ENCODE peak calls at places on chromosome 16, in ten cellular contexts. J is cardiac muscle cell, A is PC-3, V is omental fat pad, D is fibroblast of lung, C is cardiac fibroblast, W is H9, E is fibroblast of the aortic adventitia, Z is fibroblast of mammary gland, L is BJ. F is an unnamed sample.

GRCh38 chr16:88973007-88973410 is 4.0 kb downstream of the CBFA2T3 start:
- DNase-seq in J (no peak), A (no peak), V (no peak), D (no peak), C (no peak), W (peak), E (no peak), Z (no peak), L (no peak), F (no peak)

GRCh38 chr16:58814348-58814801 is 80.3 kb upstream of the GOT2 start:
- DNase-seq in J (peak), A (peak), V (no peak), D (peak), C (peak), W (peak), E (peak), Z (peak), L (peak), F (peak)

GRCh38 chr16:50680907-50681885 is at the start of gene SNX20:
- DNase-seq in J (no peak), A (no peak), V (no peak), D (no peak), C (no peak), W (no peak), E (no peak), Z (no peak), L (no peak), F (no peak)

GRCh38 chr16:3687792-3688191 is 29.5 kb downstream of the TRAP1 start:
- DNase-seq in J (no peak), A (no peak), V (no peak), D (no peak), C (no peak), W (no peak), E (no peak), Z (no peak), L (no peak), F (no peak)

GRCh38 chr16:20878682-20879147 is 21.4 kb downstream of the DCUN1D3 start:
- DNase-seq in J (no peak), A (no peak), V (no peak), D (no peak), C (no peak), W (no peak), E (no peak), Z (no peak), L (no peak), F (no peak)

GRCh38 chr16:11257131-11257938 is 1.3 kb upstream of the SOCS1 start:
- DNase-seq in J (peak), A (peak), V (no peak), D (peak), C (peak), W (peak), E (peak), Z (peak), L (no peak), F (peak)

GRCh38 chr16:51168755-51169154 is 17.7 kb upstream of the SALL1 start:
- DNase-seq in J (no peak), A (no peak), V (no peak), D (no peak), C (no peak), W (no peak), E (no peak), Z (no peak), L (no peak), F (no peak)

GRCh38 chr16:75044800-75045361 is 46.1 kb downstream of the ZNRF1 start:
- DNase-seq in J (peak), A (no peak), V (no peak), D (peak), C (peak), W (no peak), E (peak), Z (peak), L (peak), F (no peak)

GRCh38 chr16:35188288-35189155 is 1729.1 kb downstream of the TP53TG3F start:
- DNase-seq in J (no peak), A (no peak), V (no peak), D (no peak), C (no peak), W (no peak), E (no peak), Z (no peak), L (no peak), F (no peak)

GRCh38 chr16:50603206-50604064 is 55.2 kb downstream of the NKD1 start:
- DNase-seq in J (peak), A (no peak), V (no peak), D (peak), C (peak), W (no peak), E (peak), Z (peak), L (no peak), F (no peak)

GRCh38 chr16:27444015-27444414 is 42.0 kb downstream of the IL21R start:
- DNase-seq in J (peak), A (no peak), V (no peak), D (peak), C (peak), W (no peak), E (peak), Z (peak), L (no peak), F (no peak)

GRCh38 chr16:27722892-27723450 is 173.0 kb downstream of the KATNIP start:
- DNase-seq in J (no peak), A (no peak), V (no peak), D (no peak), C (no peak), W (no peak), E (no peak), Z (no peak), L (no peak), F (no peak)

GRCh38 chr16:47311738-47312505 is 148.9 kb downstream of the ITFG1 start:
- DNase-seq in J (peak), A (peak), V (no peak), D (peak), C (peak), W (peak), E (peak), Z (peak), L (no peak), F (no peak)

GRCh38 chr16:59370717-59371116 is 636.6 kb upstream of the GOT2 start:
- DNase-seq in J (no peak), A (no peak), V (no peak), D (no peak), C (no peak), W (no peak), E (no peak), Z (no peak), L (no peak), F (no peak)

GRCh38 chr16:30896890-30897730 is 696 bp downstream of the CTF1 start:
- DNase-seq in J (peak), A (peak), V (peak), D (peak), C (peak), W (peak), E (peak), Z (peak), L (peak), F (peak)

GRCh38 chr16:75566889-75567255 is 693 bp downstream of the GABARAPL2 start:
- DNase-seq in J (no peak), A (no peak), V (no peak), D (peak), C (no peak), W (no peak), E (no peak), Z (no peak), L (no peak), F (peak)

GRCh38 chr16:30046178-30046577 is 15.1 kb upstream of the TLCD3B start:
- DNase-seq in J (no peak), A (no peak), V (no peak), D (no peak), C (no peak), W (no peak), E (no peak), Z (no peak), L (no peak), F (no peak)

GRCh38 chr16:87740441-87740840 is 25.3 kb downstream of the KLHDC4 start:
- DNase-seq in J (peak), A (no peak), V (no peak), D (peak), C (no peak), W (no peak), E (peak), Z (peak), L (no peak), F (no peak)

GRCh38 chr16:12231666-12232065 is 255.1 kb downstream of the SNX29 start:
- DNase-seq in J (no peak), A (peak), V (no peak), D (peak), C (no peak), W (no peak), E (peak), Z (peak), L (peak), F (no peak)

DNA sequence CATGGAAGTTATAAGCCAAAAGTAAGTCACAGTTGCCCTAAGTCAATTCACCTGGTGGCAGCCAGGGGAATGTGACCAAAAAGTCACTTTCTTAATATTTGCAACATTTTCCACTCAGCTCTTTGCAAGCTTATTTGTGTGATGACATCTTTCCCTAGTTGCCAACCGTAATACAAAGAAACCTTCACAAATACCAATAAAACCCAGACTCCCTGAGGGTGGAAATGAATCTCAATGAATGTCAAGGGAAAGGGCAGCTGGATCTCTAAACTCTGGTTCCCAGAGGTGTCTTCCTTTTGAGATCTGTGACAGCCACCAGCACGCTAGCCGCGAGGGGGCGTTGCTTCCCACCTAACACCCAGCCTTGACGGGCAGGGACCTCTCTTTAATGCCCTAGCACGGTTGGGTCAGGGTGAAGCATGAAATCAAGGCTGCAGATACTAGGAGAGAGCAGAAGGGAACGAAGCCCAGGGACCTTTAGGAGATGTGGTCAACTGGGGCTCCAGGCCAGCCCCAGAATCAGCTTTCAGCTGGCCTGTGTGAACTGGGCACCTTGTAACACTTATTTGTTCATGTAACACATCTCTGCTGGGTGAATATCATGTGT is 82.2 kb downstream of the CMC2 start:
- DNase-seq in J (peak), A (peak), V (peak), D (peak), C (peak), W (peak), E (peak), Z (peak), L (no peak), F (peak)
- TF ChIP-seq CTCF in J (peak), A (peak), V (no peak), D (peak), C (peak), W (peak), E (peak), Z (peak), L (peak), F (peak)

DNA sequence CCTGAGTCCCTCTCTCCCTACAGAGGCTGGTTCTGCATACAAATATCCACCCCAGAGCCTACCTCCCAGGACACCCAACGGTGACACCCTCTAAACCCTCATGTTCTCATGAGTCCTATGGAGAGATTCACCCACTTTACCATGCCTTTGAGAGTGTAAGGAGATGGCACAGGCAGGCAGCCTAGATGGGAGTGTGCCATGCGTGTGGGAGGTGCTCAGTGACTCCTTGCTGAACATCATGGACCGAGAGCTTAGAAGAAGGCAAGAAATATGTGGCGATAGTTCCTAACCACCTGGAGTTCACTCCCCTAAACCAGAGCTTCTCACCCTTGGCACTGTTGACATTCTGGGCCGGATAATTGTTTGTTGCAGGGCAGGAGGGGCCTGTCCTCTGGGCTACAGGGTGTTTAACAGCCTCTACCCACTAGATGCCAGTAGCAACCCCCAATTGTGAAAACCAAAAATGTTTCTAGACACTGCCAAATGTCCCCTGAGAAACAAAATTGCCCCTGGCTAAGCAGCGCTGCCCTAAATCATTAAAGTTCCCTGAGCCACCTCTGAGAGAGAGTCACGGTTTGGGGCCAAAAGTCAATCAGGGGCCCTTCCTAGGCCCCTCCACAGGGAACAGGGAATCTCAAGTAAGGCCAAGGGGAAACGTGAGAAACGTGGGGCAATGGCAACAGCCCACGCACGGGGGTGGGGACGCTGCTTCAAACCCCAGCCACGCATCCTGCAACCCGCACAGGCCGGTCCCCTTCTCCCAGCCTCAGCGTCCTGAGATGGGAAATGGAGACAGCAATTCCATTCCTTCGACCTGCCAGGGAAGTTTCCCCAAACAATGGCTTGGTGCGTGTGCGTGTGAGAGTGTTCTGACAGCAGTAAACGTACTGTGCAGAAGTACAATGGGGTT is 66.8 kb downstream of the C16orf78 start:
- DNase-seq in J (no peak), A (no peak), V (no peak), D (no peak), C (no peak), W (no peak), E (no peak), Z (no peak), L (no peak), F (no peak)
- TF ChIP-seq CTCF in J (no peak), A (no peak), V (no peak), D (no peak), C (no peak), W (peak), E (no peak), Z (no peak), L (no peak), F (no peak)

DNA sequence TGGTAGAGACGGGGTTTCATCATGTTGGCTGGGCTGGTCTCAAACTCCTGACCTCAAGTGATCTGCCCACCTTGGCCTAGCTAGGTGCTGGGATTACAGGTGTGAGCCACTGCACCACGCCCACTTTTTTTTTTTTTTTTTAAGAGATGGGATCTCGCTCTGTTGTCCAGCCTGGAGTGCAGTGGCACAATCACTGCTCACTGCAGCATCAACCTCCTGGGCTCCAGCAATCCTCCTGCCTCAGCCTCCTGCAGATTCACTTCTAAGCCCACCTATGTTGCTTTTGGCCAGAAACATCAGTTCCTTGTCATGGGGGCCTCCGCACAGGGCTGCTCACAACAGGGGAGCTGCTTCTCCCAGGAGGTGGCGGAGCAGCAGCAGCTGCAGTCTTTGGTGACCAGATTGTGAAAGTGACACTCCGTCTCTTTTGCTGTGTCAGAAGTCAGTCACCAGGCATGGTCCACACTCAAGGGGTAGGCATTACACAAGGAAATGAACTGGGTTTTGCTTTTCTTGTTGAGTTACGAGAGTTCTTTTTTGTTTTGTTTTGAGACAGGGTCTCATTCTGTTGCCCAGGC is 4.5 kb upstream of the NME4 start:
- DNase-seq in J (no peak), A (no peak), V (no peak), D (no peak), C (no peak), W (no peak), E (no peak), Z (no peak), L (no peak), F (no peak)
- TF ChIP-seq CTCF in J (no peak), A (no peak), V (no peak), D (no peak), C (no peak), W (no peak), E (no peak), Z (no peak), L (no peak), F (no peak)

DNA sequence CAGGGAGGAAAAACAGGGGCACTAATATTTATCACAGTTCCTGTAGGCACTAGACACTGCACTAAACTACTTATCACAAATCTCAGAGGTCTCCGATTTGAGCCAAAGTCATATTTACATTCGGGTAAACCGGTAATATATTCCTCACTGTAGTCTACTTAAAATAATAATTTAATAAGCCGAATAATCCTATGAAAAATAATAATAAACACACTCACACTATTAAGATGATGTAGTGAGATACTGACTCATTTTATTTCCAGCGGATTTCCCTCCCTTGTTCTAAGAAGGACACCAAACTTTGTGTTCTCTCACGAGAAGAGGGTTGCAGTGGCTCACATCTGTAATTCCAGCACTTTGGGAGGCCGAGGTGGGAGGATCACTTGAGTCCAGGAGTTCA is 36.6 kb upstream of the TNRC6A start:
- DNase-seq in J (no peak), A (no peak), V (no peak), D (no peak), C (no peak), W (no peak), E (no peak), Z (no peak), L (no peak), F (no peak)
- TF ChIP-seq CTCF in J (no peak), A (no peak), V (no peak), D (no peak), C (no peak), W (no peak), E (no peak), Z (no peak), L (no peak), F (no peak)

DNA sequence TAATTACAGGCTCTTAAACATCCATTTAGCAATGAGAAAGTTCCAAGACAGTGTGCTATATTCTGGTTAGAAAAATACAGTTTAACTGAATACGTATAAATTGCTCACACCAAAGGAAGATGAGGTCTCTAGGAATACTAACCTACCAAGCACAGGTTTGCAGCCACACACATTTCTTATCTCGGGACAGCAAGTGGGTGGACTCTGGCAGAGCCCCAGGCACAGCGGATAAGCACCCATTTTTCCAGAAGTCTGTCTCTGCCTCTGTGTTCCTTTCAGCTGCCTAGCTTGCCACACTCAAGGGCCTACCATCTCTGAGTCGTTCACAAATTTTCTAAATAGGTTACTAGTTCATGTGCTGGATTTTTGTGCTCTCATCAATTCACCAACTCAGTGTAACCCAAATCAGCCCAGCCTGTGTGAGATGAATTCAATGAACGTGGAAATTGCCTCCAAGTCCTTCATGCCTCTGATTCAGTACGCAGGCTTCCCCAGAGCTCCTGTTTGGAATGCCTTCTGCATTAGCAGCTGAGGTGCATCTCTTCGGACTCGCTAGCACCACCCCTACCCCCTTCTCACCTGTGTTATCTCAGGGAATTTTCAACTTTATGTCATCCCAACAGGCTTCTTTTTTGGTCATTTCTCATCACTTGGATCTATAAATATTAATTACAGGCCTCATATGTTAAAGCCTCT is 581.0 kb upstream of the CDH11 start:
- DNase-seq in J (peak), A (no peak), V (no peak), D (peak), C (no peak), W (no peak), E (peak), Z (no peak), L (no peak), F (no peak)
- TF ChIP-seq CTCF in J (no peak), A (no peak), V (no peak), D (no peak), C (no peak), W (no peak), E (no peak), Z (no peak), L (no peak), F (no peak)

GRCh38 chr16:2671741-2672140 is 10.6 kb upstream of the KCTD5 start:
- DNase-seq in J (no peak), A (no peak), V (no peak), D (no peak), C (no peak), W (no peak), E (no peak), Z (no peak), L (no peak), F (no peak)
- TF ChIP-seq CTCF in J (no peak), A (no peak), V (no peak), D (no peak), C (no peak), W (no peak), E (no peak), Z (no peak), L (no peak), F (no peak)

GRCh38 chr16:85419503-85420408 is 193.4 kb upstream of the GSE1 start:
- DNase-seq in J (no peak), A (no peak), V (no peak), D (no peak), C (no peak), W (no peak), E (no peak), Z (no peak), L (no peak), F (peak)

GRCh38 chr16:85421338-85422123 is 191.6 kb upstream of the GSE1 start:
- DNase-seq in J (no peak), A (no peak), V (no peak), D (no peak), C (no peak), W (no peak), E (no peak), Z (no peak), L (no peak), F (peak)

GRCh38 chr16:85420501-85421337 is 192.4 kb upstream of the GSE1 start:
- DNase-seq in J (peak), A (peak), V (no peak), D (peak), C (peak), W (peak), E (peak), Z (peak), L (no peak), F (peak)

GRCh38 chr16:85417156-85417860 is 195.8 kb upstream of the GSE1 start:
- DNase-seq in J (no peak), A (no peak), V (no peak), D (no peak), C (no peak), W (no peak), E (no peak), Z (no peak), L (no peak), F (peak)

DNA sequence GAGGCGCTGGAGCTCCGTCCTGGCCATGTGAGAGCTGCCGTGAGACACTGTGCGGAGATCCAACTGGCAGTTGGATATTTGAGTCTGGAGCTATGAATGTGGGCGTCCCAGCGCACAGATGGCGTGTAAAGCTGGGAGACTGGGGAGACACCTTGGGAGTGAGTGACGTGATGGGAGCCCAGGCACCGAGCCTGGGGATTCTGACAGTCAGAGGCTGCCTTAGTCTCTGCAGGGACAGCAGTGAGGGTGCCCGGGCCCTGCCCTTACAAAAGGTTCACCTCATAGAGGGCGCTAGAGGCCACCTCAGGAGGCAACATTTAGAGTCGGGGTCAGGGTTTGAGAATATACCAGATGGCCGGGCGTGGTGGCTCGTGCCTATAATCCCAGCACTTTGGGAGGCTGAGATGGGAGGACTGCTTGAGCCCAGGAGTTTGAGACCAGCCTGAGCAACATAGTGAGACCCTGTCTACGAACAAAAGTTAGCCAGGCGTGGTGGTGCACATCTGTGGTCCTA is 194.1 kb upstream of the GSE1 start:
- DNase-seq in J (no peak), A (no peak), V (no peak), D (no peak), C (no peak), W (no peak), E (no peak), Z (no peak), L (no peak), F (peak)
- TF ChIP-seq CTCF in J (no peak), A (peak), V (no peak), D (no peak), C (no peak), W (peak), E (no peak), Z (no peak), L (no peak), F (no peak)